ENCODE peak calls at places on chromosome 4, in five cellular contexts. Y is cardiac fibroblast; C is stromal cell of bone marrow; S is stimulated activated CD4-positive, alpha-beta T cell treated with anti-CD3 and anti-CD28 coated beads, Interleukin-15, amount 100 ng/mL, for 1 hour; E is glomerular endothelial cell. J is an unnamed sample.
A peak's percentile ranks its signal among the peaks of the same experiment; 100 is the strongest.

GRCh38 chr4:57430706-57431105 is 320.5 kb upstream of the IGFBP7 start:
- DNase-seq in Y (no peak), C (no peak), S (no peak), E (no peak), J (no peak)

GRCh38 chr4:85543832-85544231 is 68.9 kb downstream of the ARHGAP24 start:
- DNase-seq in Y (peak; percentile 47), C (peak; percentile 36), S (no peak), E (no peak), J (peak; percentile 30)

GRCh38 chr4:173357939-173358338 is 12.8 kb upstream of the SAP30 start:
- DNase-seq in Y (no peak), C (no peak), S (no peak), E (no peak), J (no peak)

GRCh38 chr4:8580321-8581093 is at the start of gene GPR78:
- DNase-seq in Y (peak; percentile 52), C (peak; percentile 14), S (no peak), E (peak; percentile 3), J (no peak)

GRCh38 chr4:154472870-154473269 is 18.7 kb downstream of the DCHS2 start:
- DNase-seq in Y (no peak), C (no peak), S (no peak), E (no peak), J (no peak)

GRCh38 chr4:20895988-20896387 is 195.7 kb downstream of the PACRGL start:
- DNase-seq in Y (no peak), C (no peak), S (no peak), E (no peak), J (no peak)

GRCh38 chr4:153267013-153267412 is 62.8 kb downstream of the TRIM2 start:
- DNase-seq in Y (peak; percentile 61), C (no peak), S (no peak), E (no peak), J (peak; percentile 12)

GRCh38 chr4:76059750-76060149 is 14.8 kb upstream of the ART3 start:
- DNase-seq in Y (no peak), C (no peak), S (no peak), E (no peak), J (peak; percentile 18)

GRCh38 chr4:16914208-16914607 is 15.8 kb upstream of the LDB2 start:
- DNase-seq in Y (peak; percentile 72), C (no peak), S (no peak), E (no peak), J (peak; percentile 32)

GRCh38 chr4:48403358-48403757 is 62.0 kb downstream of the SLAIN2 start:
- DNase-seq in Y (no peak), C (no peak), S (no peak), E (no peak), J (no peak)

GRCh38 chr4:82745173-82745842 is 53.3 kb downstream of the SCD5 start:
- DNase-seq in Y (no peak), C (no peak), S (no peak), E (no peak), J (no peak)

GRCh38 chr4:186904104-186904503 is 180.4 kb upstream of the FAT1 start:
- DNase-seq in Y (peak; percentile 52), C (peak; percentile 88), S (no peak), E (no peak), J (peak; percentile 84)

GRCh38 chr4:27024807-27025206 is 164.2 kb downstream of the STIM2 start:
- DNase-seq in Y (peak; percentile 34), C (no peak), S (no peak), E (no peak), J (no peak)

GRCh38 chr4:122749704-122750454 is 17.4 kb downstream of the BBS12 start:
- DNase-seq in Y (no peak), C (no peak), S (no peak), E (no peak), J (no peak)

GRCh38 chr4:107792691-107793090 is 32.0 kb upstream of the SGMS2 start:
- DNase-seq in Y (no peak), C (no peak), S (no peak), E (no peak), J (no peak)

GRCh38 chr4:105969575-105969974 is 74.3 kb downstream of the NPNT start:
- DNase-seq in Y (no peak), C (no peak), S (no peak), E (no peak), J (no peak)

GRCh38 chr4:51840791-51841190 is 2.2 kb upstream of the DCUN1D4 start:
- DNase-seq in Y (no peak), C (no peak), S (no peak), E (no peak), J (peak; percentile 7)

GRCh38 chr4:139738846-139739613 is 73.4 kb downstream of the MGST2 start:
- DNase-seq in Y (no peak), C (peak; percentile 24), S (no peak), E (no peak), J (no peak)

GRCh38 chr4:90816754-90817153 is 689.6 kb downstream of the CCSER1 start:
- DNase-seq in Y (no peak), C (no peak), S (no peak), E (no peak), J (no peak)

GRCh38 chr4:147975325-147975724 is 243.4 kb downstream of the ARHGAP10 start:
- DNase-seq in Y (peak; percentile 33), C (peak; percentile 54), S (no peak), E (no peak), J (no peak)

GRCh38 chr4:98260047-98260578 is 1.1 kb upstream of the RAP1GDS1 start:
- DNase-seq in Y (peak; percentile 26), C (peak; percentile 6), S (peak; percentile 11), E (no peak), J (peak; percentile 2)

GRCh38 chr4:8614365-8615193 is 22.0 kb downstream of the CPZ start:
- DNase-seq in Y (no peak), C (no peak), S (no peak), E (no peak), J (no peak)

GRCh38 chr4:37890501-37891220 is at the start of gene TBC1D1:
- DNase-seq in Y (no peak), C (no peak), S (peak; percentile 15), E (no peak), J (no peak)

GRCh38 chr4:108035691-108036090 is 46.0 kb downstream of the HADH start:
- DNase-seq in Y (no peak), C (no peak), S (no peak), E (no peak), J (no peak)

GRCh38 chr4:73822389-73822788 is 14.1 kb upstream of the CXCL6 start:
- DNase-seq in Y (no peak), C (no peak), S (no peak), E (no peak), J (peak; percentile 34)

GRCh38 chr4:65911720-65912119 is 241.4 kb upstream of the EPHA5 start:
- DNase-seq in Y (no peak), C (no peak), S (no peak), E (no peak), J (no peak)

J was measured in HCEC 1CT.